ENCODE peak calls at places on chromosomes 5 and 9, in nine cellular contexts. U, K, E, J, Z, P, C, X and D are unnamed samples.
A peak's percentile ranks its signal among the peaks of the same experiment; 100 is the strongest.

GRCh38 chr9:35603506-35603985 is 1.5 kb upstream of the TESK1 start:
- DNase-seq in U (peak; percentile 58), K (no peak), E (peak; percentile 65), J (no peak), Z (peak; percentile 53), P (peak; percentile 62), C (no peak), X (peak; percentile 69), D (peak; percentile 94)

GRCh38 chr9:108673386-108673785 is 182.4 kb downstream of the ACTL7B start:
- DNase-seq in U (no peak), K (peak; percentile 71), E (no peak), J (no peak), Z (peak; percentile 5), P (peak; percentile 58), C (no peak), X (no peak), D (no peak)

GRCh38 chr9:27572918-27573698 is at the start of gene C9orf72:
- DNase-seq in U (peak; percentile 47), K (peak; percentile 29), E (peak; percentile 78), J (peak; percentile 83), Z (peak; percentile 36), P (no peak), C (no peak), X (peak; percentile 81), D (peak; percentile 87)

GRCh38 chr5:29972597-29972996 is 1220.9 kb upstream of the CDH6 start:
- DNase-seq in U (no peak), K (no peak), E (no peak), J (no peak), Z (no peak), P (no peak), C (no peak), X (no peak), D (no peak)

GRCh38 chr5:41057940-41058339 is 13.2 kb downstream of the MROH2B start:
- DNase-seq in U (no peak), K (no peak), E (no peak), J (no peak), Z (no peak), P (no peak), C (no peak), X (no peak), D (no peak)

GRCh38 chr9:88777498-88778312 is 213.6 kb upstream of the S1PR3 start:
- DNase-seq in U (no peak), K (peak; percentile 51), E (no peak), J (peak; percentile 14), Z (peak; percentile 90), P (no peak), C (no peak), X (no peak), D (no peak)

GRCh38 chr5:134246771-134247329 is 21.0 kb upstream of the PPP2CA start:
- DNase-seq in U (no peak), K (no peak), E (no peak), J (no peak), Z (no peak), P (no peak), C (no peak), X (no peak), D (no peak)

GRCh38 chr9:128266868-128267590 is 8.8 kb downstream of the GOLGA2 start:
- DNase-seq in U (no peak), K (no peak), E (no peak), J (no peak), Z (no peak), P (no peak), C (no peak), X (no peak), D (no peak)

GRCh38 chr5:125829349-125829748 is 593.9 kb upstream of the GRAMD2B start:
- DNase-seq in U (no peak), K (no peak), E (no peak), J (no peak), Z (no peak), P (no peak), C (no peak), X (no peak), D (no peak)

GRCh38 chr5:137629646-137630045 is 106.2 kb downstream of the KLHL3 start:
- DNase-seq in U (no peak), K (peak; percentile 30), E (peak; percentile 30), J (peak; percentile 15), Z (peak; percentile 25), P (no peak), C (no peak), X (no peak), D (no peak)

GRCh38 chr5:138241688-138242547 is 28.8 kb upstream of the CDC23 start:
- DNase-seq in U (no peak), K (peak; percentile 11), E (no peak), J (peak; percentile 26), Z (no peak), P (no peak), C (no peak), X (no peak), D (peak; percentile 64)

GRCh38 chr5:51731641-51732040 is 348.4 kb downstream of the ISL1 start:
- DNase-seq in U (no peak), K (no peak), E (no peak), J (no peak), Z (no peak), P (no peak), C (no peak), X (no peak), D (no peak)

GRCh38 chr5:178340187-178340586 is 107.6 kb upstream of the PHYKPL start:
- DNase-seq in U (no peak), K (no peak), E (no peak), J (no peak), Z (no peak), P (no peak), C (no peak), X (no peak), D (no peak)

GRCh38 chr9:92266486-92266885 is 27.0 kb downstream of the IARS1 start:
- DNase-seq in U (no peak), K (no peak), E (no peak), J (no peak), Z (no peak), P (no peak), C (no peak), X (no peak), D (no peak)

GRCh38 chr9:5799314-5799713 is 33.6 kb downstream of the ERMP1 start:
- DNase-seq in U (no peak), K (peak; percentile 23), E (no peak), J (no peak), Z (peak; percentile 27), P (no peak), C (no peak), X (no peak), D (no peak)

GRCh38 chr5:156414381-156414780 is 87.4 kb downstream of the SGCD start:
- DNase-seq in U (no peak), K (peak; percentile 23), E (no peak), J (no peak), Z (no peak), P (no peak), C (no peak), X (no peak), D (no peak)

GRCh38 chr5:169216864-169217263 is 84.1 kb downstream of the SLIT3 start:
- DNase-seq in U (no peak), K (no peak), E (no peak), J (no peak), Z (no peak), P (no peak), C (no peak), X (no peak), D (no peak)

DNA sequence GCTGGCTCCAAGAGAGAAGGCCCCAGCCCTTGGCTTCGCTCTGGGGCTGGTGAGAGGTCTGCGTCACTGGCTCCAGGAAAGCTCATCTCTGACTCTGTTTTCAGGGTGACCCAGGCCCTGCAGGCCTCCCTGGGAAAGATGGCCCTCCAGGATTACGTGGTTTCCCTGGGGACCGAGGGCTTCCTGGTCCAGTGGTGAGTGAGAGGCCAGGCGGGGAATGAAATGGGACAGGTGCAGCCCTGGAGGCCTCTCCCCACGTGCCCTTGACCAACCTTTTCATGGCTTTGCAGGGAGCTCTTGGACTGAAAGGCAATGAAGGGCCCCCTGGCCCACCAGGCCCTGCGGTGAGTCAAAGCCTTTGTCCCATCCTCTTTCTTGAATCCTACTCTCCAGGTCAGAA is 75.7 kb upstream of the FCN2 start:
- DNase-seq in U (no peak), K (no peak), E (no peak), J (no peak), Z (no peak), P (no peak), C (no peak), X (no peak), D (no peak)
- H3K27me3 ChIP-seq in U (no peaks in the 10 kb centered on the region), K (no peaks in the 10 kb centered on the region), E (no peaks in the 10 kb centered on the region), J (no peaks in the 10 kb centered on the region), Z (no peaks in the 10 kb centered on the region), P (no peaks in the 10 kb centered on the region), C (no peaks in the 10 kb centered on the region), X (no peaks in the 10 kb centered on the region), D (no peaks in the 10 kb centered on the region)

DNA sequence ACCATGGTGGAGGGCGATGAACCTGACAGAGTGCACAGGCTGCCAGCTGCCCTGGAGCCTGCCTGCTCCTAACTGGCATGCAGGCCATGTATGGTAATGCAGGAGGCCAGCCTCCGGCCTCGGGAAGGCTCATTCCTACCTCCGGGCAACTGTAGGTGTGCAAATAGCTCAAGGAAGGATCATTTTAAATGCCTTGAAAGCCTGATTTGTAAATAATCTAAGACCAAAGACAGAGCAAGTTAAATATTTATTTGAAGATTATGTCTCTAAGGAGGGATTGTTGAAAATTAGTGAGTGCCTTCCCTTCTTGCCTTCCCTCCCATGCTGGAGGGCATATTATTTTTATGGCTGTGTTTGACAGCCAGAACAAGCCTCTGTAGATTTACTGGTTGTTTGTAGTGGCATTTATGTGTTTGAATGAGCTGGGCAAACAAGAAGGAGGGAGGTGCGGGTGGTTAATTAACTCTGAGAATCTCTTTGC is 285.7 kb upstream of the TUT7 start:
- DNase-seq in U (no peak), K (no peak), E (no peak), J (no peak), Z (no peak), P (no peak), C (no peak), X (no peak), D (no peak)
- TF ChIP-seq CTCF in U (no peak), K (no peak), E (no peak), J (no peak), Z (peak; percentile 27), P (peak; percentile 6), C (peak; percentile 10), X (no peak), D (no peak)

GRCh38 chr5:777756-778161 is 6.8 kb downstream of the ZDHHC11B start:
- DNase-seq in U (no peak), K (no peak), E (no peak), J (no peak), Z (no peak), P (no peak), C (no peak), X (no peak), D (no peak)

GRCh38 chr5:775960-776861 is 8.3 kb downstream of the ZDHHC11B start:
- DNase-seq in U (no peak), K (no peak), E (peak; percentile 34), J (no peak), Z (no peak), P (no peak), C (no peak), X (no peak), D (peak; percentile 67)

GRCh38 chr5:773517-774264 is 10.8 kb downstream of the ZDHHC11B start:
- DNase-seq in U (no peak), K (no peak), E (peak; percentile 29), J (no peak), Z (no peak), P (no peak), C (no peak), X (no peak), D (peak; percentile 64)

GRCh38 chr5:776862-777711 is 7.4 kb downstream of the ZDHHC11B start:
- DNase-seq in U (no peak), K (no peak), E (no peak), J (no peak), Z (no peak), P (no peak), C (no peak), X (no peak), D (no peak)
- H3K27me3 ChIP-seq in U (no peaks in the 10 kb centered on the region), K (peaks cover 6% of the 10 kb centered on the region), E (no peaks in the 10 kb centered on the region), J (no peaks in the 10 kb centered on the region), Z (no peaks in the 10 kb centered on the region), P (no peaks in the 10 kb centered on the region), C (no peaks in the 10 kb centered on the region), X (no peaks in the 10 kb centered on the region), D (no peaks in the 10 kb centered on the region)

GRCh38 chr5:141343242-141343952 is at the start of gene PCDHGA3:
- DNase-seq in U (no peak), K (peak; percentile 55), E (no peak), J (no peak), Z (peak; percentile 58), P (no peak), C (no peak), X (no peak), D (no peak)
- TF ChIP-seq CTCF in U (peak; percentile 14), K (peak; percentile 41), E (no peak), J (peak; percentile 23), Z (peak; percentile 58), P (peak; percentile 42), C (peak; percentile 64), X (no peak), D (no peak)